ENCODE peak calls at places on chromosomes 16 and 17, in six cellular contexts. E is breast epithelium; M is effector CD4-positive, alpha-beta T cell; T is heart right ventricle; U is stimulated activated CD4-positive, alpha-beta T cell treated with anti-CD3 and anti-CD28 coated beads, Interleukin-12 subunit alpha, Interleukin-12 subunit beta, amount 100 ng/mL, for 24 hours; J is type B pancreatic cell. X is an unnamed sample.
A peak's percentile ranks its signal among the peaks of the same experiment; 100 is the strongest.

GRCh38 chr17:44642861-44643260 is 13.4 kb upstream of the MEIOC start:
- DNase-seq in T (no peak), U (no peak), J (no peak), M (no peak), E (no peak), X (no peak)

GRCh38 chr17:50582741-50583140 is 22.2 kb downstream of the CACNA1G start:
- DNase-seq in M (no peak), E (no peak), J (no peak), U (no peak), T (peak; percentile 41), X (peak; percentile 60)

GRCh38 chr17:42311240-42312034 is 23.1 kb downstream of the STAT5A start:
- DNase-seq in J (no peak), T (peak; percentile 84), M (no peak), E (peak; percentile 89), U (no peak), X (peak; percentile 92)

GRCh38 chr17:77280304-77280910 is 139.6 kb downstream of the SEC14L1 start:
- DNase-seq in J (no peak), M (no peak), T (no peak), E (no peak), U (no peak), X (no peak)

GRCh38 chr16:57609541-57610401 is 18.7 kb upstream of the ADGRG1 start:
- DNase-seq in T (peak; percentile 48), J (no peak), U (peak; percentile 74), M (no peak), E (peak; percentile 24), X (peak; percentile 48)

GRCh38 chr16:67679935-67680897 is 13.6 kb downstream of the C16orf86 start:
- DNase-seq in T (no peak), J (no peak), U (no peak), M (no peak), E (no peak), X (no peak)

GRCh38 chr16:84357191-84357651 is 11.1 kb upstream of the ATP2C2 start:
- DNase-seq in U (no peak), M (no peak), E (no peak), J (no peak), T (no peak), X (no peak)

GRCh38 chr17:82668024-82668630 is 19.9 kb upstream of the WDR45B start:
- DNase-seq in T (no peak), E (no peak), M (no peak), U (no peak), J (no peak), X (no peak)

GRCh38 chr17:35871415-35871814 is 2.7 kb upstream of the HEATR9 start:
- DNase-seq in M (no peak), U (no peak), J (no peak), T (no peak), E (no peak), X (no peak)

GRCh38 chr16:16881771-16882170 is 502.8 kb downstream of the NPIPA7 start:
- DNase-seq in J (no peak), U (no peak), T (no peak), E (no peak), M (no peak), X (no peak)

GRCh38 chr16:57798953-57799618 is 3.2 kb downstream of the KIFC3 start:
- DNase-seq in T (no peak), E (no peak), U (no peak), M (no peak), J (no peak), X (no peak)

GRCh38 chr16:6157806-6158205 is 1060.2 kb upstream of the EEF2KMT start:
- DNase-seq in E (no peak), M (no peak), U (no peak), T (no peak), J (no peak), X (no peak)

GRCh38 chr16:30659507-30660423 is 1.5 kb downstream of the FBRS start:
- DNase-seq in U (peak; percentile 35), E (peak; percentile 45), T (no peak), M (peak; percentile 46), J (no peak), X (peak; percentile 48)

X was measured in left ventricle myocardium superior.